ENCODE peak calls at places on chromosomes 13 and 19, in five cellular contexts. One of them, this sample, is unnamed.

GRCh38 chr13:46667687-46668281 is 114.8 kb downstream of the LRCH1 start:
- DNase-seq in HepG2: no peak
- DNase-seq in K562: no peak
- DNase-seq in H1: no peak
- DNase-seq in GM12878: no peak
- DNase-seq in this sample: no peak

GRCh38 chr13:113598481-113598880 is 13.9 kb downstream of the TFDP1 start:
- DNase-seq in HepG2: no peak
- DNase-seq in K562: no peak
- DNase-seq in H1: no peak
- DNase-seq in GM12878: no peak
- DNase-seq in this sample: peak; percentile 6

GRCh38 chr13:109036091-109036490 is 406.7 kb downstream of the MYO16 start:
- DNase-seq in HepG2: no peak
- DNase-seq in K562: no peak
- DNase-seq in H1: no peak
- DNase-seq in GM12878: no peak
- DNase-seq in this sample: no peak

GRCh38 chr13:57632276-57633140 is 964 bp downstream of the PCDH17 start:
- DNase-seq in HepG2: no peak
- DNase-seq in K562: no peak
- DNase-seq in H1: no peak
- DNase-seq in GM12878: no peak
- DNase-seq in this sample: peak; percentile 51

GRCh38 chr19:40613669-40614594 is 12.8 kb downstream of the LTBP4 start:
- DNase-seq in HepG2: no peak
- DNase-seq in K562: peak; percentile 76
- DNase-seq in H1: no peak
- DNase-seq in GM12878: peak; percentile 57
- DNase-seq in this sample: peak; percentile 90

GRCh38 chr13:114299604-114300305 is 14.5 kb upstream of the CHAMP1 start:
- DNase-seq in HepG2: no peak
- DNase-seq in K562: no peak
- DNase-seq in H1: no peak
- DNase-seq in GM12878: no peak
- DNase-seq in this sample: no peak

GRCh38 chr19:11291991-11292390 is 4.0 kb upstream of the TSPAN16 start:
- DNase-seq in HepG2: no peak
- DNase-seq in K562: no peak
- DNase-seq in H1: no peak
- DNase-seq in GM12878: no peak
- DNase-seq in this sample: no peak

GRCh38 chr13:94327318-94327717 is 152.2 kb downstream of the DCT start:
- DNase-seq in HepG2: no peak
- DNase-seq in K562: no peak
- DNase-seq in H1: no peak
- DNase-seq in GM12878: peak; percentile 73
- DNase-seq in this sample: no peak

GRCh38 chr13:91405240-91405639 is 6.8 kb downstream of the GPC5 start:
- DNase-seq in HepG2: no peak
- DNase-seq in K562: no peak
- DNase-seq in H1: no peak
- DNase-seq in GM12878: peak; percentile 45
- DNase-seq in this sample: no peak

GRCh38 chr13:91409661-91410060 is 11.2 kb downstream of the GPC5 start:
- DNase-seq in HepG2: no peak
- DNase-seq in K562: no peak
- DNase-seq in H1: no peak
- DNase-seq in GM12878: no peak
- DNase-seq in this sample: no peak

GRCh38 chr13:91401916-91402315 is 3.5 kb downstream of the GPC5 start:
- DNase-seq in HepG2: no peak
- DNase-seq in K562: no peak
- DNase-seq in H1: no peak
- DNase-seq in GM12878: no peak
- DNase-seq in this sample: no peak

DNA sequence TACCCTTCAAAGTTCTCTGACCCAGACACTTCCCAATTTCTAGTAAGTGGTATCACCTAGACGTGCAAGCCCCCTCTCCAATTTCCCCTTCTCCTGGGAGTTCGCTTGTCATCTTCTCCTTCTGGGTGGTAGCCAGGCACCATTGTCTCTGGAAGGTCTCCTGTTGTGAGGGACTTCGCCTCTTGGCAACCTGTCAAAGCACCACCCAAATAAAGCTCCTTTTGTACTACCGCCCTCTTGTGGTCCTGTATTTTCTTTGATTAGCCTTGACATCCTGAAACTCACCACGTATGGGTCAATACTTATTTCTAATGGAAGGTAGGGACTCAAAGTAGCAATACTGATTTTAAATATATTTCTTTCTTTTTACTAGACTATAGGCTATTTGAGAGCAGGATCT is 8.2 kb downstream of the GPC5 start:
- DNase-seq in HepG2: peak; percentile 79
- DNase-seq in K562: peak; percentile 87
- DNase-seq in H1: peak; percentile 31
- DNase-seq in GM12878: no peak
- DNase-seq in this sample: peak; percentile 53
- TF ChIP-seq CTCF in HepG2: peak; percentile 83
- TF ChIP-seq CTCF in K562: peak; percentile 98
- TF ChIP-seq CTCF in H1: peak; percentile 66
- TF ChIP-seq CTCF in GM12878: peak; percentile 60
- TF ChIP-seq CTCF in this sample: peak; percentile 31

GRCh38 chr13:78183737-78184136 is 265.1 kb upstream of the EDNRB start:
- DNase-seq in HepG2: no peak
- DNase-seq in K562: no peak
- DNase-seq in H1: no peak
- DNase-seq in GM12878: no peak
- DNase-seq in this sample: no peak
- TF ChIP-seq ATF2 in HepG2: no peak
- TF ChIP-seq ATF2 in K562: no peak
- TF ChIP-seq ATF2 in H1: no peak
- TF ChIP-seq ATF2 in GM12878: no peak
- TF ChIP-seq ATF2 in this sample: no peak

DNA sequence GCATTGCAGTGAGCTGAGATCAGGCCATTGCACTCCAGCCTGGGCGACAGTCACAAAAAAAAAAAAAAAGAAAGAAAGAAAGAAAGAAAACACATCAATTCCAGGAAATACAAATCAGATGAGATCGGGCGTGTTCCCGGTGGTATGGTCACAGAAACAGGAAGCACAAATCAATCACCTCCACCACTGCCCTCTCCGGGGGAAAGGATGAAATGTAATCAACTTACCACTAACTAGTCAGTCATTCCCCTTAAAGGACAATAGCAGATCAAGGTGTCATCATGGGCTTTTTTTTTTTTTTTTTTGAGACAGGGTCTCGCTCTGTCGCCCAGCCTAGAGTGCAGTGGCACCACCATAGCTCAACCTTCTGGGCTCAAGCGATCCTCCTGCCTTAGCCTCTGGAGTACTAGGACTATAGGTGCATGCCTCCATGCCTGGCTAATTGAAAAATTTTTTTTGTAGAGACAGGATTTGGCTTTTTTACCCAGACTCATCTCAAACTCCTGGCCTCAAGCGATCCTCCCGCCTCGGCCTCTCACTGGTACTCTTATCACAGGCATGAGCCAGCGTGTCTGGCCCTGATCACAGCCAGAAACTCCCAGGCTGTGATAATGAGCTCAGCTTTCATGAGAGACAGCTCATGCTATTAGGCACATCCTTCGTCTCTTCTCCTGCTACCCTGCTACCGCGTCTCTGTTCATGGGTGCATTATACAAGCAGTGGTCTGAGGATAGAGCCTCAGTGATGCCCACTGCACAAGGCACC is 6.8 kb upstream of the DPRX start:
- DNase-seq in HepG2: no peak
- DNase-seq in K562: no peak
- DNase-seq in H1: no peak
- DNase-seq in GM12878: no peak
- DNase-seq in this sample: no peak
- TF ChIP-seq CTCF in HepG2: no peak
- TF ChIP-seq CTCF in K562: no peak
- TF ChIP-seq CTCF in H1: no peak
- TF ChIP-seq CTCF in GM12878: no peak
- TF ChIP-seq CTCF in this sample: no peak

GRCh38 chr13:21341637-21342422 is 117.3 kb downstream of the ZDHHC20 start:
- DNase-seq in HepG2: no peak
- DNase-seq in K562: no peak
- DNase-seq in H1: no peak
- DNase-seq in GM12878: no peak
- DNase-seq in this sample: no peak

GRCh38 chr13:21338651-21339278 is 120.3 kb downstream of the ZDHHC20 start:
- DNase-seq in HepG2: no peak
- DNase-seq in K562: no peak
- DNase-seq in H1: no peak
- DNase-seq in GM12878: no peak
- DNase-seq in this sample: no peak

GRCh38 chr13:21342699-21343442 is 116.2 kb downstream of the ZDHHC20 start:
- DNase-seq in HepG2: no peak
- DNase-seq in K562: no peak
- DNase-seq in H1: no peak
- DNase-seq in GM12878: no peak
- DNase-seq in this sample: no peak

GRCh38 chr13:21336609-21337008 is 122.5 kb downstream of the ZDHHC20 start:
- DNase-seq in HepG2: no peak
- DNase-seq in K562: no peak
- DNase-seq in H1: no peak
- DNase-seq in GM12878: no peak
- DNase-seq in this sample: no peak

GRCh38 chr13:21338156-21338555 is 120.9 kb downstream of the ZDHHC20 start:
- DNase-seq in HepG2: peak; percentile 50
- DNase-seq in K562: no peak
- DNase-seq in H1: no peak
- DNase-seq in GM12878: no peak
- DNase-seq in this sample: no peak
- TF ChIP-seq ATF2 in HepG2: no peak
- TF ChIP-seq ATF2 in K562: no peak
- TF ChIP-seq ATF2 in H1: no peak
- TF ChIP-seq ATF2 in GM12878: no peak
- TF ChIP-seq ATF2 in this sample: no peak

DNA sequence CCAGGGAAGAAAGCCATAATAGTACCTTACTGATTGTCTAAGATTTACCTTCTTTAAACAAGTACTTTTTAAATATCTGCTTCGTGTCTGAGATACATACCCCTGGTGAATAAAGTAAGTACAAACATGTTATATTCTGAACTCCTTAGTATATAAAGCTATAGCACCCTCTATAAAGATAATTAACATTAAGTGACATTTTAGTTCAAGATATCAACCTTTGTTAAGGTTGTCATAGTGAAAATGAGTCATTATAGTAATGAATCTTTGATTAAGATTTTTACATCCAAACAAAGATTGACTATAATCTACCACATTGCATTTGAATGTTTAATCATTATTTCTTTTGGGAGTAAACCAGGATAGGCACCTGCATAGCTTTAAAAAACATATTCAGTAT is 55.4 kb upstream of the KCTD4 start:
- DNase-seq in HepG2: no peak
- DNase-seq in K562: no peak
- DNase-seq in H1: no peak
- DNase-seq in GM12878: no peak
- DNase-seq in this sample: no peak
- TF ChIP-seq CTCF in HepG2: no peak
- TF ChIP-seq CTCF in K562: no peak
- TF ChIP-seq CTCF in H1: no peak
- TF ChIP-seq CTCF in GM12878: no peak
- TF ChIP-seq CTCF in this sample: no peak

GRCh38 chr13:110197041-110197440 is 109.9 kb downstream of the COL4A1 start:
- DNase-seq in HepG2: peak; percentile 72
- DNase-seq in K562: no peak
- DNase-seq in H1: no peak
- DNase-seq in GM12878: no peak
- DNase-seq in this sample: no peak
- TF ChIP-seq ATF2 in HepG2: no peak
- TF ChIP-seq ATF2 in K562: no peak
- TF ChIP-seq ATF2 in H1: no peak
- TF ChIP-seq ATF2 in GM12878: no peak
- TF ChIP-seq ATF2 in this sample: no peak

GRCh38 chr19:1369214-1369805 is 14.4 kb upstream of the NDUFS7 start:
- DNase-seq in HepG2: no peak
- DNase-seq in K562: no peak
- DNase-seq in H1: no peak
- DNase-seq in GM12878: no peak
- DNase-seq in this sample: no peak

GRCh38 chr19:1373042-1373533 is 10.6 kb upstream of the NDUFS7 start:
- DNase-seq in HepG2: no peak
- DNase-seq in K562: no peak
- DNase-seq in H1: no peak
- DNase-seq in GM12878: no peak
- DNase-seq in this sample: no peak

GRCh38 chr19:1373534-1374249 is 10.0 kb upstream of the NDUFS7 start:
- DNase-seq in HepG2: peak; percentile 90
- DNase-seq in K562: no peak
- DNase-seq in H1: no peak
- DNase-seq in GM12878: no peak
- DNase-seq in this sample: no peak

GRCh38 chr19:1374250-1374577 is 9.5 kb upstream of the NDUFS7 start:
- DNase-seq in HepG2: peak; percentile 73
- DNase-seq in K562: no peak
- DNase-seq in H1: no peak
- DNase-seq in GM12878: no peak
- DNase-seq in this sample: no peak

DNA sequence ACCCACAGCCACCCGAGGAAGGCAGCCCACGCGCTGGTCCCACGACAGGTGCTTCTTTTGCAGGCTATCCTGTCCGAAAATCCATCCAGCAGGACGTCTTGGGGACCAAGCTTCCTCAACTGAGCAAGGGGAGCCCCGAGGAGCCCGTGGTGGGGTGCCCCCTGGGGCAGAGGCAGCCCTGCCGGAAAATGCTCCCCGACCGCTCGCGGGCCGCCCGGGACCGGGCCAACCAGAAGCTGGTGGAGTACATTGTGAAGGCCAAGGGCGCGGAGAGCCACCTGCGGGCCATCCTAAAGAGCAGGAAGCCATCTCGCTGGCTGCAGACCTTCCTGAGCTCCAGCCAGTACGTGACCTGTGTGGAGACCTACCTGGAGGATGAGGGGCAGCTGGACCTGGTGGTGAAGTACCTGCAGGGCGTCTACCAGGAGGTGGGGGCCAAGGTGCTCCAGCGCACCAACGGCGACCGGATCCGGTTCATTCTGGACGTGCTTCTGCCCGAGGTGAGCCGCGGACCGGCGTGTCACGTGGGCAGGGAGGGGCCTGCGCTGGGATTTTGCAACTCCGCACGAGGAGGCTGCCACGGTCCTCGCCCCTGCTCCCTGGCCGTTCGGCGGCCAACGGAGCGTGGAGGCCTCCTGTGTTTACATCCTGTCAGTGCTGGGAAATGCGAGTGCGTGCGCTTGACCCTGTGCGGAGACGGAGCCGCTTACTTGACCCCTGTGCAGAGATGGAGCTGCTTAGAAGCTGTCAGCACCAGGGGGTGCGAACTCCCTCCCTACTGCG is 12.9 kb upstream of the NDUFS7 start:
- DNase-seq in HepG2: no peak
- DNase-seq in K562: no peak
- DNase-seq in H1: no peak
- DNase-seq in GM12878: no peak
- DNase-seq in this sample: no peak
- TF ChIP-seq CTCF in HepG2: no peak
- TF ChIP-seq CTCF in K562: no peak
- TF ChIP-seq CTCF in H1: no peak
- TF ChIP-seq CTCF in GM12878: no peak
- TF ChIP-seq CTCF in this sample: no peak